ENCODE peak calls at places on chromosomes 7 and 10, in nine cellular contexts. One of them, this sample, is unnamed.

GRCh38 chr10:70598857-70599295 is 3.7 kb downstream of the PRF1 start:
- DNase-seq in GM10248: no peak
- DNase-seq in cardiac muscle cell: no peak
- DNase-seq in activated CD4-positive, alpha-beta T cell treated with anti-CD3 and anti-CD28 coated beads, Interleukin-2, amount 10 ng/mL, durations not matched to agents 7 days and 5 days: no peak
- DNase-seq in GM12865: no peak
- DNase-seq in NCI-H345: no peak
- DNase-seq in AG09309: no peak
- DNase-seq in stimulated activated naive CD8-positive, alpha-beta T cell treated with anti-CD3 and anti-CD28 coated beads, Interleukin-15, Interleukin-2, amounts not matched to agents 100 U/mL and 50 U/mL, for 24 hours: no peak
- DNase-seq in HEK293T: no peak
- DNase-seq in this sample: peak; percentile 69

GRCh38 chr7:67484244-67484751 is 487.7 kb downstream of the TYW1 start:
- DNase-seq in stimulated activated naive CD8-positive, alpha-beta T cell treated with anti-CD3 and anti-CD28 coated beads, Interleukin-15, Interleukin-2, amounts not matched to agents 100 U/mL and 50 U/mL, for 24 hours: peak; percentile 23
- DNase-seq in GM10248: peak; percentile 35
- DNase-seq in HEK293T: peak; percentile 69
- DNase-seq in AG09309: peak; percentile 24
- DNase-seq in activated CD4-positive, alpha-beta T cell treated with anti-CD3 and anti-CD28 coated beads, Interleukin-2, amount 10 ng/mL, durations not matched to agents 7 days and 5 days: peak; percentile 16
- DNase-seq in cardiac muscle cell: peak; percentile 81
- DNase-seq in NCI-H345: peak; percentile 79
- DNase-seq in GM12865: peak; percentile 70
- DNase-seq in this sample: no peak

GRCh38 chr10:110612073-110612472 is 32.1 kb upstream of the RBM20 start:
- DNase-seq in cardiac muscle cell: no peak
- DNase-seq in AG09309: no peak
- DNase-seq in GM10248: no peak
- DNase-seq in activated CD4-positive, alpha-beta T cell treated with anti-CD3 and anti-CD28 coated beads, Interleukin-2, amount 10 ng/mL, durations not matched to agents 7 days and 5 days: no peak
- DNase-seq in HEK293T: no peak
- DNase-seq in stimulated activated naive CD8-positive, alpha-beta T cell treated with anti-CD3 and anti-CD28 coated beads, Interleukin-15, Interleukin-2, amounts not matched to agents 100 U/mL and 50 U/mL, for 24 hours: no peak
- DNase-seq in NCI-H345: no peak
- DNase-seq in GM12865: peak; percentile 64
- DNase-seq in this sample: no peak

GRCh38 chr10:124482876-124483275 is 21.3 kb downstream of the LHPP start:
- DNase-seq in GM12865: no peak
- DNase-seq in cardiac muscle cell: no peak
- DNase-seq in GM10248: no peak
- DNase-seq in AG09309: no peak
- DNase-seq in HEK293T: no peak
- DNase-seq in stimulated activated naive CD8-positive, alpha-beta T cell treated with anti-CD3 and anti-CD28 coated beads, Interleukin-15, Interleukin-2, amounts not matched to agents 100 U/mL and 50 U/mL, for 24 hours: no peak
- DNase-seq in activated CD4-positive, alpha-beta T cell treated with anti-CD3 and anti-CD28 coated beads, Interleukin-2, amount 10 ng/mL, durations not matched to agents 7 days and 5 days: no peak
- DNase-seq in NCI-H345: no peak
- DNase-seq in this sample: no peak

GRCh38 chr7:134016223-134016941 is 110.8 kb upstream of the LRGUK start:
- DNase-seq in GM10248: peak; percentile 13
- DNase-seq in HEK293T: peak; percentile 60
- DNase-seq in GM12865: peak; percentile 5
- DNase-seq in AG09309: peak; percentile 5
- DNase-seq in stimulated activated naive CD8-positive, alpha-beta T cell treated with anti-CD3 and anti-CD28 coated beads, Interleukin-15, Interleukin-2, amounts not matched to agents 100 U/mL and 50 U/mL, for 24 hours: peak; percentile 6
- DNase-seq in cardiac muscle cell: peak; percentile 65
- DNase-seq in NCI-H345: peak; percentile 60
- DNase-seq in activated CD4-positive, alpha-beta T cell treated with anti-CD3 and anti-CD28 coated beads, Interleukin-2, amount 10 ng/mL, durations not matched to agents 7 days and 5 days: no peak
- DNase-seq in this sample: no peak

GRCh38 chr7:150556521-150557138 is 10.6 kb upstream of the GIMAP4 start:
- DNase-seq in GM12865: peak; percentile 65
- DNase-seq in NCI-H345: no peak
- DNase-seq in cardiac muscle cell: no peak
- DNase-seq in GM10248: no peak
- DNase-seq in stimulated activated naive CD8-positive, alpha-beta T cell treated with anti-CD3 and anti-CD28 coated beads, Interleukin-15, Interleukin-2, amounts not matched to agents 100 U/mL and 50 U/mL, for 24 hours: no peak
- DNase-seq in HEK293T: no peak
- DNase-seq in activated CD4-positive, alpha-beta T cell treated with anti-CD3 and anti-CD28 coated beads, Interleukin-2, amount 10 ng/mL, durations not matched to agents 7 days and 5 days: peak; percentile 66
- DNase-seq in AG09309: no peak
- DNase-seq in this sample: no peak

GRCh38 chr7:18347170-18347569 is 148.4 kb upstream of the HDAC9 start:
- DNase-seq in GM12865: no peak
- DNase-seq in stimulated activated naive CD8-positive, alpha-beta T cell treated with anti-CD3 and anti-CD28 coated beads, Interleukin-15, Interleukin-2, amounts not matched to agents 100 U/mL and 50 U/mL, for 24 hours: no peak
- DNase-seq in GM10248: no peak
- DNase-seq in AG09309: no peak
- DNase-seq in HEK293T: no peak
- DNase-seq in NCI-H345: no peak
- DNase-seq in activated CD4-positive, alpha-beta T cell treated with anti-CD3 and anti-CD28 coated beads, Interleukin-2, amount 10 ng/mL, durations not matched to agents 7 days and 5 days: no peak
- DNase-seq in cardiac muscle cell: no peak
- DNase-seq in this sample: no peak

GRCh38 chr7:106744507-106745180 is 83.7 kb upstream of the CCDC71L start:
- DNase-seq in cardiac muscle cell: no peak
- DNase-seq in GM12865: no peak
- DNase-seq in stimulated activated naive CD8-positive, alpha-beta T cell treated with anti-CD3 and anti-CD28 coated beads, Interleukin-15, Interleukin-2, amounts not matched to agents 100 U/mL and 50 U/mL, for 24 hours: no peak
- DNase-seq in AG09309: no peak
- DNase-seq in GM10248: no peak
- DNase-seq in HEK293T: no peak
- DNase-seq in activated CD4-positive, alpha-beta T cell treated with anti-CD3 and anti-CD28 coated beads, Interleukin-2, amount 10 ng/mL, durations not matched to agents 7 days and 5 days: no peak
- DNase-seq in NCI-H345: no peak
- DNase-seq in this sample: no peak

GRCh38 chr10:60877777-60878120 is 66.2 kb downstream of the RHOBTB1 start:
- DNase-seq in stimulated activated naive CD8-positive, alpha-beta T cell treated with anti-CD3 and anti-CD28 coated beads, Interleukin-15, Interleukin-2, amounts not matched to agents 100 U/mL and 50 U/mL, for 24 hours: no peak
- DNase-seq in GM10248: no peak
- DNase-seq in NCI-H345: no peak
- DNase-seq in GM12865: no peak
- DNase-seq in activated CD4-positive, alpha-beta T cell treated with anti-CD3 and anti-CD28 coated beads, Interleukin-2, amount 10 ng/mL, durations not matched to agents 7 days and 5 days: no peak
- DNase-seq in cardiac muscle cell: no peak
- DNase-seq in AG09309: no peak
- DNase-seq in HEK293T: no peak
- DNase-seq in this sample: no peak

GRCh38 chr7:133676805-133677370 is 424.0 kb downstream of the EXOC4 start:
- DNase-seq in HEK293T: no peak
- DNase-seq in GM12865: no peak
- DNase-seq in NCI-H345: no peak
- DNase-seq in AG09309: peak; percentile 4
- DNase-seq in cardiac muscle cell: no peak
- DNase-seq in GM10248: no peak
- DNase-seq in stimulated activated naive CD8-positive, alpha-beta T cell treated with anti-CD3 and anti-CD28 coated beads, Interleukin-15, Interleukin-2, amounts not matched to agents 100 U/mL and 50 U/mL, for 24 hours: no peak
- DNase-seq in activated CD4-positive, alpha-beta T cell treated with anti-CD3 and anti-CD28 coated beads, Interleukin-2, amount 10 ng/mL, durations not matched to agents 7 days and 5 days: no peak
- DNase-seq in this sample: no peak

GRCh38 chr7:84122582-84123360 is 71.8 kb downstream of the SEMA3A start:
- DNase-seq in cardiac muscle cell: no peak
- DNase-seq in stimulated activated naive CD8-positive, alpha-beta T cell treated with anti-CD3 and anti-CD28 coated beads, Interleukin-15, Interleukin-2, amounts not matched to agents 100 U/mL and 50 U/mL, for 24 hours: no peak
- DNase-seq in GM10248: no peak
- DNase-seq in activated CD4-positive, alpha-beta T cell treated with anti-CD3 and anti-CD28 coated beads, Interleukin-2, amount 10 ng/mL, durations not matched to agents 7 days and 5 days: no peak
- DNase-seq in AG09309: no peak
- DNase-seq in HEK293T: no peak
- DNase-seq in NCI-H345: no peak
- DNase-seq in GM12865: no peak
- DNase-seq in this sample: no peak

GRCh38 chr10:69854685-69855345 is 53.1 kb downstream of the COL13A1 start:
- DNase-seq in cardiac muscle cell: no peak
- DNase-seq in activated CD4-positive, alpha-beta T cell treated with anti-CD3 and anti-CD28 coated beads, Interleukin-2, amount 10 ng/mL, durations not matched to agents 7 days and 5 days: no peak
- DNase-seq in GM10248: no peak
- DNase-seq in NCI-H345: no peak
- DNase-seq in AG09309: no peak
- DNase-seq in HEK293T: no peak
- DNase-seq in GM12865: no peak
- DNase-seq in stimulated activated naive CD8-positive, alpha-beta T cell treated with anti-CD3 and anti-CD28 coated beads, Interleukin-15, Interleukin-2, amounts not matched to agents 100 U/mL and 50 U/mL, for 24 hours: no peak
- DNase-seq in this sample: no peak

GRCh38 chr7:30406664-30407425 is 71.7 kb downstream of the NOD1 start:
- DNase-seq in NCI-H345: no peak
- DNase-seq in activated CD4-positive, alpha-beta T cell treated with anti-CD3 and anti-CD28 coated beads, Interleukin-2, amount 10 ng/mL, durations not matched to agents 7 days and 5 days: no peak
- DNase-seq in GM10248: no peak
- DNase-seq in HEK293T: no peak
- DNase-seq in AG09309: peak; percentile 32
- DNase-seq in stimulated activated naive CD8-positive, alpha-beta T cell treated with anti-CD3 and anti-CD28 coated beads, Interleukin-15, Interleukin-2, amounts not matched to agents 100 U/mL and 50 U/mL, for 24 hours: no peak
- DNase-seq in GM12865: no peak
- DNase-seq in cardiac muscle cell: peak; percentile 20
- DNase-seq in this sample: no peak

GRCh38 chr7:33610918-33611317 is 294.4 kb upstream of the BMPER start:
- DNase-seq in GM10248: no peak
- DNase-seq in NCI-H345: no peak
- DNase-seq in activated CD4-positive, alpha-beta T cell treated with anti-CD3 and anti-CD28 coated beads, Interleukin-2, amount 10 ng/mL, durations not matched to agents 7 days and 5 days: no peak
- DNase-seq in cardiac muscle cell: no peak
- DNase-seq in AG09309: no peak
- DNase-seq in stimulated activated naive CD8-positive, alpha-beta T cell treated with anti-CD3 and anti-CD28 coated beads, Interleukin-15, Interleukin-2, amounts not matched to agents 100 U/mL and 50 U/mL, for 24 hours: no peak
- DNase-seq in GM12865: no peak
- DNase-seq in HEK293T: no peak
- DNase-seq in this sample: no peak

GRCh38 chr10:71176661-71177060 is 35.7 kb upstream of the UNC5B start:
- DNase-seq in AG09309: no peak
- DNase-seq in GM10248: no peak
- DNase-seq in activated CD4-positive, alpha-beta T cell treated with anti-CD3 and anti-CD28 coated beads, Interleukin-2, amount 10 ng/mL, durations not matched to agents 7 days and 5 days: no peak
- DNase-seq in NCI-H345: no peak
- DNase-seq in GM12865: no peak
- DNase-seq in HEK293T: no peak
- DNase-seq in cardiac muscle cell: peak; percentile 42
- DNase-seq in stimulated activated naive CD8-positive, alpha-beta T cell treated with anti-CD3 and anti-CD28 coated beads, Interleukin-15, Interleukin-2, amounts not matched to agents 100 U/mL and 50 U/mL, for 24 hours: no peak
- DNase-seq in this sample: no peak

GRCh38 chr7:21135437-21135836 is 292.4 kb upstream of the SP4 start:
- DNase-seq in stimulated activated naive CD8-positive, alpha-beta T cell treated with anti-CD3 and anti-CD28 coated beads, Interleukin-15, Interleukin-2, amounts not matched to agents 100 U/mL and 50 U/mL, for 24 hours: no peak
- DNase-seq in NCI-H345: no peak
- DNase-seq in AG09309: no peak
- DNase-seq in GM12865: no peak
- DNase-seq in activated CD4-positive, alpha-beta T cell treated with anti-CD3 and anti-CD28 coated beads, Interleukin-2, amount 10 ng/mL, durations not matched to agents 7 days and 5 days: no peak
- DNase-seq in HEK293T: no peak
- DNase-seq in cardiac muscle cell: no peak
- DNase-seq in GM10248: no peak
- DNase-seq in this sample: no peak

GRCh38 chr7:88757371-88757770 is 2.1 kb upstream of the ZNF804B start:
- DNase-seq in stimulated activated naive CD8-positive, alpha-beta T cell treated with anti-CD3 and anti-CD28 coated beads, Interleukin-15, Interleukin-2, amounts not matched to agents 100 U/mL and 50 U/mL, for 24 hours: no peak
- DNase-seq in AG09309: no peak
- DNase-seq in GM12865: no peak
- DNase-seq in GM10248: no peak
- DNase-seq in cardiac muscle cell: no peak
- DNase-seq in NCI-H345: no peak
- DNase-seq in HEK293T: no peak
- DNase-seq in activated CD4-positive, alpha-beta T cell treated with anti-CD3 and anti-CD28 coated beads, Interleukin-2, amount 10 ng/mL, durations not matched to agents 7 days and 5 days: no peak
- DNase-seq in this sample: no peak

GRCh38 chr10:19411119-19411518 is 362.5 kb downstream of the MALRD1 start:
- DNase-seq in cardiac muscle cell: no peak
- DNase-seq in AG09309: no peak
- DNase-seq in activated CD4-positive, alpha-beta T cell treated with anti-CD3 and anti-CD28 coated beads, Interleukin-2, amount 10 ng/mL, durations not matched to agents 7 days and 5 days: no peak
- DNase-seq in HEK293T: no peak
- DNase-seq in GM10248: no peak
- DNase-seq in GM12865: no peak
- DNase-seq in NCI-H345: no peak
- DNase-seq in stimulated activated naive CD8-positive, alpha-beta T cell treated with anti-CD3 and anti-CD28 coated beads, Interleukin-15, Interleukin-2, amounts not matched to agents 100 U/mL and 50 U/mL, for 24 hours: no peak
- DNase-seq in this sample: no peak

GRCh38 chr10:75508814-75509306 is 77.4 kb downstream of the LRMDA start:
- DNase-seq in stimulated activated naive CD8-positive, alpha-beta T cell treated with anti-CD3 and anti-CD28 coated beads, Interleukin-15, Interleukin-2, amounts not matched to agents 100 U/mL and 50 U/mL, for 24 hours: no peak
- DNase-seq in HEK293T: peak; percentile 58
- DNase-seq in GM10248: no peak
- DNase-seq in cardiac muscle cell: peak; percentile 28
- DNase-seq in activated CD4-positive, alpha-beta T cell treated with anti-CD3 and anti-CD28 coated beads, Interleukin-2, amount 10 ng/mL, durations not matched to agents 7 days and 5 days: no peak
- DNase-seq in NCI-H345: no peak
- DNase-seq in AG09309: no peak
- DNase-seq in GM12865: peak; percentile 34
- DNase-seq in this sample: no peak

GRCh38 chr10:102419561-102420442 is 834 bp upstream of the FBXL15 start:
- DNase-seq in GM10248: peak; percentile 80
- DNase-seq in cardiac muscle cell: peak; percentile 82
- DNase-seq in NCI-H345: peak; percentile 80
- DNase-seq in stimulated activated naive CD8-positive, alpha-beta T cell treated with anti-CD3 and anti-CD28 coated beads, Interleukin-15, Interleukin-2, amounts not matched to agents 100 U/mL and 50 U/mL, for 24 hours: peak; percentile 78
- DNase-seq in activated CD4-positive, alpha-beta T cell treated with anti-CD3 and anti-CD28 coated beads, Interleukin-2, amount 10 ng/mL, durations not matched to agents 7 days and 5 days: peak; percentile 81
- DNase-seq in AG09309: no peak
- DNase-seq in GM12865: peak; percentile 47
- DNase-seq in HEK293T: peak; percentile 91
- DNase-seq in this sample: no peak

GRCh38 chr10:31836569-31837406 is 91.8 kb downstream of the ARHGAP12 start:
- DNase-seq in activated CD4-positive, alpha-beta T cell treated with anti-CD3 and anti-CD28 coated beads, Interleukin-2, amount 10 ng/mL, durations not matched to agents 7 days and 5 days: peak; percentile 10
- DNase-seq in HEK293T: peak; percentile 22
- DNase-seq in cardiac muscle cell: peak; percentile 45
- DNase-seq in GM10248: peak; percentile 32
- DNase-seq in stimulated activated naive CD8-positive, alpha-beta T cell treated with anti-CD3 and anti-CD28 coated beads, Interleukin-15, Interleukin-2, amounts not matched to agents 100 U/mL and 50 U/mL, for 24 hours: no peak
- DNase-seq in NCI-H345: no peak
- DNase-seq in AG09309: no peak
- DNase-seq in GM12865: peak; percentile 73
- DNase-seq in this sample: no peak

GRCh38 chr7:92135100-92135429 is 788 bp upstream of the CYP51A1 start:
- DNase-seq in cardiac muscle cell: peak; percentile 53
- DNase-seq in activated CD4-positive, alpha-beta T cell treated with anti-CD3 and anti-CD28 coated beads, Interleukin-2, amount 10 ng/mL, durations not matched to agents 7 days and 5 days: peak; percentile 18
- DNase-seq in stimulated activated naive CD8-positive, alpha-beta T cell treated with anti-CD3 and anti-CD28 coated beads, Interleukin-15, Interleukin-2, amounts not matched to agents 100 U/mL and 50 U/mL, for 24 hours: peak; percentile 15
- DNase-seq in GM12865: peak; percentile 35
- DNase-seq in AG09309: no peak
- DNase-seq in GM10248: peak; percentile 20
- DNase-seq in HEK293T: peak; percentile 31
- DNase-seq in NCI-H345: peak; percentile 59
- DNase-seq in this sample: no peak

GRCh38 chr10:122703483-122704448 is 4.1 kb upstream of the C10orf120 start:
- DNase-seq in AG09309: peak; percentile 21
- DNase-seq in HEK293T: peak; percentile 90
- DNase-seq in GM10248: peak; percentile 76
- DNase-seq in NCI-H345: peak; percentile 72
- DNase-seq in activated CD4-positive, alpha-beta T cell treated with anti-CD3 and anti-CD28 coated beads, Interleukin-2, amount 10 ng/mL, durations not matched to agents 7 days and 5 days: peak; percentile 55
- DNase-seq in cardiac muscle cell: peak; percentile 81
- DNase-seq in stimulated activated naive CD8-positive, alpha-beta T cell treated with anti-CD3 and anti-CD28 coated beads, Interleukin-15, Interleukin-2, amounts not matched to agents 100 U/mL and 50 U/mL, for 24 hours: peak; percentile 63
- DNase-seq in GM12865: peak; percentile 59
- DNase-seq in this sample: peak; percentile 61

GRCh38 chr7:35035511-35035921 is 1.8 kb downstream of the DPY19L1 start:
- DNase-seq in AG09309: no peak
- DNase-seq in HEK293T: peak; percentile 15
- DNase-seq in cardiac muscle cell: peak; percentile 35
- DNase-seq in GM12865: peak; percentile 66
- DNase-seq in GM10248: peak; percentile 26
- DNase-seq in activated CD4-positive, alpha-beta T cell treated with anti-CD3 and anti-CD28 coated beads, Interleukin-2, amount 10 ng/mL, durations not matched to agents 7 days and 5 days: peak; percentile 61
- DNase-seq in stimulated activated naive CD8-positive, alpha-beta T cell treated with anti-CD3 and anti-CD28 coated beads, Interleukin-15, Interleukin-2, amounts not matched to agents 100 U/mL and 50 U/mL, for 24 hours: no peak
- DNase-seq in NCI-H345: peak; percentile 82
- DNase-seq in this sample: no peak

GRCh38 chr7:50793115-50793946 is 10.6 kb upstream of the GRB10 start:
- DNase-seq in GM10248: no peak
- DNase-seq in stimulated activated naive CD8-positive, alpha-beta T cell treated with anti-CD3 and anti-CD28 coated beads, Interleukin-15, Interleukin-2, amounts not matched to agents 100 U/mL and 50 U/mL, for 24 hours: peak; percentile 20
- DNase-seq in NCI-H345: peak; percentile 34
- DNase-seq in activated CD4-positive, alpha-beta T cell treated with anti-CD3 and anti-CD28 coated beads, Interleukin-2, amount 10 ng/mL, durations not matched to agents 7 days and 5 days: peak; percentile 50
- DNase-seq in cardiac muscle cell: peak; percentile 75
- DNase-seq in HEK293T: peak; percentile 68
- DNase-seq in AG09309: no peak
- DNase-seq in GM12865: no peak
- DNase-seq in this sample: peak; percentile 82

GRCh38 chr10:1732501-1733123 is 4.7 kb downstream of the ADARB2 start:
- DNase-seq in GM10248: no peak
- DNase-seq in stimulated activated naive CD8-positive, alpha-beta T cell treated with anti-CD3 and anti-CD28 coated beads, Interleukin-15, Interleukin-2, amounts not matched to agents 100 U/mL and 50 U/mL, for 24 hours: no peak
- DNase-seq in AG09309: no peak
- DNase-seq in GM12865: no peak
- DNase-seq in cardiac muscle cell: peak; percentile 44
- DNase-seq in activated CD4-positive, alpha-beta T cell treated with anti-CD3 and anti-CD28 coated beads, Interleukin-2, amount 10 ng/mL, durations not matched to agents 7 days and 5 days: no peak
- DNase-seq in NCI-H345: no peak
- DNase-seq in HEK293T: no peak
- DNase-seq in this sample: no peak

GRCh38 chr10:22932626-22933370 is 4.9 kb downstream of the ARMC3 start:
- DNase-seq in GM12865: no peak
- DNase-seq in cardiac muscle cell: no peak
- DNase-seq in GM10248: no peak
- DNase-seq in activated CD4-positive, alpha-beta T cell treated with anti-CD3 and anti-CD28 coated beads, Interleukin-2, amount 10 ng/mL, durations not matched to agents 7 days and 5 days: no peak
- DNase-seq in AG09309: no peak
- DNase-seq in HEK293T: no peak
- DNase-seq in NCI-H345: no peak
- DNase-seq in stimulated activated naive CD8-positive, alpha-beta T cell treated with anti-CD3 and anti-CD28 coated beads, Interleukin-15, Interleukin-2, amounts not matched to agents 100 U/mL and 50 U/mL, for 24 hours: no peak
- DNase-seq in this sample: no peak

GRCh38 chr10:88172159-88172558 is 308.7 kb downstream of the PTEN start:
- DNase-seq in cardiac muscle cell: no peak
- DNase-seq in GM12865: no peak
- DNase-seq in AG09309: no peak
- DNase-seq in activated CD4-positive, alpha-beta T cell treated with anti-CD3 and anti-CD28 coated beads, Interleukin-2, amount 10 ng/mL, durations not matched to agents 7 days and 5 days: no peak
- DNase-seq in GM10248: no peak
- DNase-seq in HEK293T: no peak
- DNase-seq in NCI-H345: no peak
- DNase-seq in stimulated activated naive CD8-positive, alpha-beta T cell treated with anti-CD3 and anti-CD28 coated beads, Interleukin-15, Interleukin-2, amounts not matched to agents 100 U/mL and 50 U/mL, for 24 hours: no peak
- DNase-seq in this sample: no peak

GRCh38 chr7:16078076-16078952 is 343.0 kb downstream of the CRPPA start:
- DNase-seq in HEK293T: peak; percentile 32
- DNase-seq in cardiac muscle cell: peak; percentile 76
- DNase-seq in AG09309: peak; percentile 25
- DNase-seq in stimulated activated naive CD8-positive, alpha-beta T cell treated with anti-CD3 and anti-CD28 coated beads, Interleukin-15, Interleukin-2, amounts not matched to agents 100 U/mL and 50 U/mL, for 24 hours: no peak
- DNase-seq in activated CD4-positive, alpha-beta T cell treated with anti-CD3 and anti-CD28 coated beads, Interleukin-2, amount 10 ng/mL, durations not matched to agents 7 days and 5 days: peak; percentile 44
- DNase-seq in GM10248: peak; percentile 16
- DNase-seq in NCI-H345: peak; percentile 76
- DNase-seq in GM12865: peak; percentile 56
- DNase-seq in this sample: no peak

GRCh38 chr7:147990837-147991236 is 599.7 kb upstream of the C7orf33 start:
- DNase-seq in cardiac muscle cell: no peak
- DNase-seq in NCI-H345: peak; percentile 15
- DNase-seq in GM12865: no peak
- DNase-seq in activated CD4-positive, alpha-beta T cell treated with anti-CD3 and anti-CD28 coated beads, Interleukin-2, amount 10 ng/mL, durations not matched to agents 7 days and 5 days: no peak
- DNase-seq in GM10248: no peak
- DNase-seq in stimulated activated naive CD8-positive, alpha-beta T cell treated with anti-CD3 and anti-CD28 coated beads, Interleukin-15, Interleukin-2, amounts not matched to agents 100 U/mL and 50 U/mL, for 24 hours: no peak
- DNase-seq in AG09309: no peak
- DNase-seq in HEK293T: no peak
- DNase-seq in this sample: no peak

GRCh38 chr7:18345641-18346234 is 149.8 kb upstream of the HDAC9 start:
- DNase-seq in GM10248: no peak
- DNase-seq in AG09309: no peak
- DNase-seq in NCI-H345: peak; percentile 37
- DNase-seq in stimulated activated naive CD8-positive, alpha-beta T cell treated with anti-CD3 and anti-CD28 coated beads, Interleukin-15, Interleukin-2, amounts not matched to agents 100 U/mL and 50 U/mL, for 24 hours: peak; percentile 12
- DNase-seq in cardiac muscle cell: peak; percentile 68
- DNase-seq in activated CD4-positive, alpha-beta T cell treated with anti-CD3 and anti-CD28 coated beads, Interleukin-2, amount 10 ng/mL, durations not matched to agents 7 days and 5 days: peak; percentile 37
- DNase-seq in GM12865: peak; percentile 41
- DNase-seq in HEK293T: peak; percentile 21
- DNase-seq in this sample: no peak